ENCODE peak calls at places on chromosomes 2 and 18, in ten cellular contexts. S is activated CD4-positive, alpha-beta T cell treated with anti-CD3 and anti-CD28 coated beads for 36 hours; J is activated naive CD4-positive, alpha-beta T cell treated with anti-CD3 and anti-CD28 coated beads, Interleukin-2, amount 50 U/mL, for 72 hours; V is right lobe of liver; L is Right ventricle myocardium superior; T is B cell; P is left colon; Q is foreskin keratinocyte; C is stimulated activated effector memory CD8-positive, alpha-beta T cell treated with anti-CD3 and anti-CD28 coated beads, Interleukin-12 subunit alpha, Interleukin-12 subunit beta, amount 100 ng/mL, for 72 hours; W is gastroesophageal sphincter. D is an unnamed sample.

GRCh38 chr18:25503567-25504081 is 151.7 kb upstream of the ZNF521 start:
- ATAC-seq in W (peak; percentile 94), C (no peak), S (no peak), L (peak; percentile 99), J (no peak), V (peak; percentile 78), T (no peak), Q (peak; percentile 74), P (peak; percentile 99), D (peak; percentile 42)

GRCh38 chr2:11505652-11506610 is 27.9 kb upstream of the GREB1 start:
- ATAC-seq in V (peak; percentile 81), W (no peak), C (no peak), P (no peak), J (no peak), L (peak; percentile 15), Q (peak; percentile 45), T (no peak), S (no peak), D (no peak)

GRCh38 chr2:240401781-240402551 is 33.5 kb upstream of the GPC1 start:
- ATAC-seq in S (no peak), T (no peak), P (no peak), Q (no peak), J (no peak), V (no peak), W (no peak), C (no peak), L (no peak), D (peak; percentile 81)

GRCh38 chr2:134288814-134289213 is 34.9 kb downstream of the MGAT5 start:
- ATAC-seq in V (no peak), J (no peak), Q (no peak), P (no peak), W (no peak), S (no peak), L (no peak), C (peak; percentile 44), T (no peak), D (no peak)

GRCh38 chr2:102100371-102101096 is 42.0 kb upstream of the IL1R1 start:
- ATAC-seq in C (peak; percentile 89), Q (peak; percentile 74), V (peak; percentile 68), J (peak; percentile 65), W (no peak), S (peak; percentile 70), P (no peak), L (no peak), T (no peak), D (peak; percentile 75)

GRCh38 chr2:237539681-237540080 is 26.7 kb upstream of the PRLH start:
- ATAC-seq in J (no peak), Q (no peak), P (no peak), T (no peak), S (no peak), C (no peak), V (peak; percentile 37), L (peak; percentile 19), W (no peak), D (no peak)

GRCh38 chr18:74397572-74397971 is 59.5 kb downstream of the DIPK1C start:
- ATAC-seq in C (no peak), L (no peak), T (no peak), Q (no peak), J (no peak), V (no peak), S (no peak), W (no peak), P (peak; percentile 28), D (no peak)

GRCh38 chr2:9982248-9982647 is 30.8 kb downstream of the GRHL1 start:
- ATAC-seq in P (no peak), Q (no peak), V (no peak), S (no peak), L (peak; percentile 71), J (no peak), C (no peak), T (no peak), W (peak; percentile 59), D (no peak)

GRCh38 chr2:15733867-15734765 is 142.4 kb downstream of the DDX1 start:
- ATAC-seq in Q (no peak), C (no peak), W (no peak), J (no peak), V (no peak), P (no peak), S (no peak), T (no peak), L (peak; percentile 13), D (no peak)

GRCh38 chr2:31541853-31542252 is 38.9 kb downstream of the SRD5A2 start:
- ATAC-seq in T (no peak), L (no peak), W (no peak), Q (no peak), C (no peak), J (no peak), S (no peak), V (peak; percentile 46), P (no peak), D (no peak)

GRCh38 chr2:112644155-112644932 is 1.4 kb upstream of the SLC20A1 start:
- ATAC-seq in P (peak; percentile 62), W (no peak), S (no peak), J (no peak), Q (peak; percentile 24), V (peak; percentile 44), L (no peak), T (no peak), C (no peak), D (peak; percentile 31)

GRCh38 chr2:74017181-74017580 is 32.5 kb downstream of the TET3 start:
- ATAC-seq in T (no peak), V (no peak), Q (no peak), W (no peak), C (peak; percentile 87), P (no peak), S (peak; percentile 60), J (peak; percentile 69), L (no peak), D (no peak)

GRCh38 chr2:28389399-28390240 is 3.0 kb upstream of the FOSL2 start:
- ATAC-seq in V (no peak), S (no peak), Q (no peak), P (no peak), L (no peak), W (no peak), C (no peak), J (no peak), T (no peak), D (no peak)

GRCh38 chr2:237412646-237413292 is 1.2 kb downstream of the COL6A3 start:
- ATAC-seq in W (peak; percentile 37), T (no peak), P (no peak), J (no peak), L (peak; percentile 35), V (no peak), C (no peak), Q (no peak), S (no peak), D (no peak)

GRCh38 chr2:176931588-176932563 is 280.7 kb upstream of the HNRNPA3 start:
- ATAC-seq in J (peak; percentile 96), P (no peak), T (peak; percentile 54), S (peak; percentile 96), V (no peak), Q (peak; percentile 76), L (no peak), C (peak; percentile 99), W (no peak), D (no peak)

GRCh38 chr2:109216332-109216731 is 87.3 kb downstream of the SH3RF3 start:
- ATAC-seq in Q (no peak), T (no peak), V (no peak), L (no peak), S (no peak), J (no peak), W (peak; percentile 21), C (no peak), P (peak; percentile 62), D (no peak)

GRCh38 chr2:36973320-36973719 is 7.0 kb upstream of the STRN start:
- ATAC-seq in C (no peak), T (no peak), J (no peak), V (no peak), L (peak; percentile 39), W (no peak), Q (no peak), P (no peak), S (no peak), D (no peak)

GRCh38 chr2:174412256-174412655 is 16.7 kb downstream of the SCRN3 start:
- ATAC-seq in P (no peak), L (no peak), S (no peak), V (no peak), T (no peak), J (no peak), C (no peak), W (no peak), Q (no peak), D (no peak)

GRCh38 chr2:241340621-241341163 is 15.4 kb upstream of the FARP2 start:
- ATAC-seq in W (no peak), P (peak; percentile 91), C (no peak), S (peak; percentile 40), V (no peak), J (no peak), L (no peak), Q (no peak), T (no peak), D (no peak)

GRCh38 chr2:108573070-108573469 is 38.8 kb downstream of the LIMS1 start:
- ATAC-seq in C (no peak), J (no peak), P (no peak), W (peak; percentile 52), S (no peak), V (no peak), Q (no peak), L (peak; percentile 45), T (no peak), D (peak; percentile 46)

GRCh38 chr2:160432633-160433032 is 61.0 kb downstream of the RBMS1 start:
- ATAC-seq in T (no peak), P (no peak), W (no peak), S (no peak), V (no peak), L (no peak), J (no peak), Q (peak; percentile 94), C (no peak), D (peak; percentile 68)

GRCh38 chr18:304887-305529 is 37.2 kb upstream of the THOC1 start:
- ATAC-seq in Q (no peak), T (no peak), W (no peak), P (no peak), C (no peak), J (no peak), V (no peak), L (no peak), S (no peak), D (no peak)

GRCh38 chr18:71899183-71899582 is 645.0 kb downstream of the CBLN2 start:
- ATAC-seq in L (no peak), T (no peak), J (no peak), C (no peak), W (no peak), Q (no peak), S (no peak), P (no peak), V (no peak), D (no peak)

GRCh38 chr2:2649109-2650072 is 318.3 kb upstream of the MYT1L start:
- ATAC-seq in P (no peak), L (no peak), T (no peak), V (no peak), Q (no peak), C (no peak), S (no peak), W (no peak), J (no peak), D (no peak)

GRCh38 chr2:96826546-96827278 is 10.6 kb downstream of the CNNM3 start:
- ATAC-seq in S (no peak), C (no peak), Q (no peak), J (no peak), V (no peak), T (no peak), L (no peak), W (no peak), P (no peak), D (no peak)

GRCh38 chr2:44918095-44918775 is 23.3 kb upstream of the SIX3 start:
- ATAC-seq in W (no peak), P (peak; percentile 37), L (no peak), Q (peak; percentile 25), V (no peak), C (peak; percentile 81), T (no peak), S (peak; percentile 26), J (peak; percentile 86), D (no peak)

GRCh38 chr2:86617738-86618137 is 5.9 kb downstream of the RNF103 start:
- ATAC-seq in L (no peak), V (no peak), C (no peak), Q (no peak), P (no peak), S (no peak), J (no peak), T (no peak), W (no peak), D (no peak)

GRCh38 chr2:51722311-51722710 is 690.4 kb upstream of the NRXN1 start:
- ATAC-seq in L (no peak), T (no peak), C (no peak), P (no peak), J (no peak), Q (no peak), W (no peak), V (no peak), S (no peak), D (no peak)

D was measured in esophagus mucosa.